ENCODE peak calls at places on chromosomes 1 and 21, in ten cellular contexts. One of them, this sample, is unnamed.

GRCh38 chr1:932776-933602 is 9.3 kb downstream of the SAMD11 start:
- DNase-seq in mesothelial cell of epicardium: no peak
- DNase-seq in naive thymus-derived CD8-positive, alpha-beta T cell: no peak
- DNase-seq in right cardiac atrium: no peak
- DNase-seq in brain microvascular endothelial cell: no peak
- DNase-seq in CD8-positive, alpha-beta memory T cell: no peak
- DNase-seq in AG08396: no peak
- DNase-seq in stimulated activated CD4-positive, alpha-beta T cell treated with anti-CD3 and anti-CD28 coated beads, Interleukin-1b, Interleukin-23, amount 100 ng/mL, for 24 hours: no peak
- DNase-seq in left kidney: no peak
- DNase-seq in AG20443: no peak
- DNase-seq in this sample: no peak

GRCh38 chr1:52142220-52143153 is 598 bp downstream of the ZFYVE9 start:
- DNase-seq in mesothelial cell of epicardium: peak; percentile 67
- DNase-seq in naive thymus-derived CD8-positive, alpha-beta T cell: peak; percentile 49
- DNase-seq in right cardiac atrium: peak; percentile 76
- DNase-seq in brain microvascular endothelial cell: peak; percentile 41
- DNase-seq in CD8-positive, alpha-beta memory T cell: no peak
- DNase-seq in AG08396: peak; percentile 68
- DNase-seq in stimulated activated CD4-positive, alpha-beta T cell treated with anti-CD3 and anti-CD28 coated beads, Interleukin-1b, Interleukin-23, amount 100 ng/mL, for 24 hours: peak; percentile 8
- DNase-seq in left kidney: peak; percentile 81
- DNase-seq in AG20443: peak; percentile 80
- DNase-seq in this sample: peak; percentile 70

GRCh38 chr21:38912355-38912619 is 106.6 kb downstream of the ETS2 start:
- DNase-seq in mesothelial cell of epicardium: no peak
- DNase-seq in naive thymus-derived CD8-positive, alpha-beta T cell: no peak
- DNase-seq in right cardiac atrium: no peak
- DNase-seq in brain microvascular endothelial cell: no peak
- DNase-seq in CD8-positive, alpha-beta memory T cell: no peak
- DNase-seq in AG08396: no peak
- DNase-seq in stimulated activated CD4-positive, alpha-beta T cell treated with anti-CD3 and anti-CD28 coated beads, Interleukin-1b, Interleukin-23, amount 100 ng/mL, for 24 hours: no peak
- DNase-seq in left kidney: no peak
- DNase-seq in AG20443: no peak
- DNase-seq in this sample: no peak

GRCh38 chr1:239778221-239778813 is 313.4 kb upstream of the FMN2 start:
- DNase-seq in mesothelial cell of epicardium: no peak
- DNase-seq in naive thymus-derived CD8-positive, alpha-beta T cell: no peak
- DNase-seq in right cardiac atrium: no peak
- DNase-seq in brain microvascular endothelial cell: no peak
- DNase-seq in CD8-positive, alpha-beta memory T cell: no peak
- DNase-seq in AG08396: no peak
- DNase-seq in stimulated activated CD4-positive, alpha-beta T cell treated with anti-CD3 and anti-CD28 coated beads, Interleukin-1b, Interleukin-23, amount 100 ng/mL, for 24 hours: no peak
- DNase-seq in left kidney: no peak
- DNase-seq in AG20443: no peak
- DNase-seq in this sample: no peak

GRCh38 chr1:78292361-78292760 is 198.4 kb upstream of the PTGFR start:
- DNase-seq in mesothelial cell of epicardium: no peak
- DNase-seq in naive thymus-derived CD8-positive, alpha-beta T cell: no peak
- DNase-seq in right cardiac atrium: no peak
- DNase-seq in brain microvascular endothelial cell: no peak
- DNase-seq in CD8-positive, alpha-beta memory T cell: no peak
- DNase-seq in AG08396: no peak
- DNase-seq in stimulated activated CD4-positive, alpha-beta T cell treated with anti-CD3 and anti-CD28 coated beads, Interleukin-1b, Interleukin-23, amount 100 ng/mL, for 24 hours: no peak
- DNase-seq in left kidney: no peak
- DNase-seq in AG20443: peak; percentile 74
- DNase-seq in this sample: no peak

GRCh38 chr1:78722947-78723346 is 73.3 kb downstream of the IFI44 start:
- DNase-seq in mesothelial cell of epicardium: no peak
- DNase-seq in naive thymus-derived CD8-positive, alpha-beta T cell: no peak
- DNase-seq in right cardiac atrium: no peak
- DNase-seq in brain microvascular endothelial cell: no peak
- DNase-seq in CD8-positive, alpha-beta memory T cell: no peak
- DNase-seq in AG08396: no peak
- DNase-seq in stimulated activated CD4-positive, alpha-beta T cell treated with anti-CD3 and anti-CD28 coated beads, Interleukin-1b, Interleukin-23, amount 100 ng/mL, for 24 hours: no peak
- DNase-seq in left kidney: no peak
- DNase-seq in AG20443: peak; percentile 28
- DNase-seq in this sample: no peak

GRCh38 chr1:18199462-18199861 is 91.9 kb downstream of the IGSF21 start:
- DNase-seq in mesothelial cell of epicardium: no peak
- DNase-seq in naive thymus-derived CD8-positive, alpha-beta T cell: no peak
- DNase-seq in right cardiac atrium: no peak
- DNase-seq in brain microvascular endothelial cell: no peak
- DNase-seq in CD8-positive, alpha-beta memory T cell: no peak
- DNase-seq in AG08396: no peak
- DNase-seq in stimulated activated CD4-positive, alpha-beta T cell treated with anti-CD3 and anti-CD28 coated beads, Interleukin-1b, Interleukin-23, amount 100 ng/mL, for 24 hours: no peak
- DNase-seq in left kidney: peak; percentile 43
- DNase-seq in AG20443: no peak
- DNase-seq in this sample: peak; percentile 80

GRCh38 chr1:53495608-53496345 is 36.6 kb downstream of the DMRTB1 start:
- DNase-seq in mesothelial cell of epicardium: no peak
- DNase-seq in naive thymus-derived CD8-positive, alpha-beta T cell: no peak
- DNase-seq in right cardiac atrium: no peak
- DNase-seq in brain microvascular endothelial cell: no peak
- DNase-seq in CD8-positive, alpha-beta memory T cell: no peak
- DNase-seq in AG08396: no peak
- DNase-seq in stimulated activated CD4-positive, alpha-beta T cell treated with anti-CD3 and anti-CD28 coated beads, Interleukin-1b, Interleukin-23, amount 100 ng/mL, for 24 hours: no peak
- DNase-seq in left kidney: no peak
- DNase-seq in AG20443: peak; percentile 69
- DNase-seq in this sample: no peak

GRCh38 chr1:164785841-164786534 is 227.0 kb downstream of the PBX1 start:
- DNase-seq in mesothelial cell of epicardium: no peak
- DNase-seq in naive thymus-derived CD8-positive, alpha-beta T cell: no peak
- DNase-seq in right cardiac atrium: peak; percentile 38
- DNase-seq in brain microvascular endothelial cell: no peak
- DNase-seq in CD8-positive, alpha-beta memory T cell: no peak
- DNase-seq in AG08396: no peak
- DNase-seq in stimulated activated CD4-positive, alpha-beta T cell treated with anti-CD3 and anti-CD28 coated beads, Interleukin-1b, Interleukin-23, amount 100 ng/mL, for 24 hours: no peak
- DNase-seq in left kidney: no peak
- DNase-seq in AG20443: peak; percentile 43
- DNase-seq in this sample: no peak

GRCh38 chr1:161835963-161836362 is 69.8 kb downstream of the ATF6 start:
- DNase-seq in mesothelial cell of epicardium: no peak
- DNase-seq in naive thymus-derived CD8-positive, alpha-beta T cell: no peak
- DNase-seq in right cardiac atrium: no peak
- DNase-seq in brain microvascular endothelial cell: no peak
- DNase-seq in CD8-positive, alpha-beta memory T cell: no peak
- DNase-seq in AG08396: no peak
- DNase-seq in stimulated activated CD4-positive, alpha-beta T cell treated with anti-CD3 and anti-CD28 coated beads, Interleukin-1b, Interleukin-23, amount 100 ng/mL, for 24 hours: no peak
- DNase-seq in left kidney: no peak
- DNase-seq in AG20443: peak; percentile 11
- DNase-seq in this sample: no peak

GRCh38 chr1:17212487-17213121 is 7.7 kb downstream of the PADI1 start:
- DNase-seq in mesothelial cell of epicardium: peak; percentile 91
- DNase-seq in naive thymus-derived CD8-positive, alpha-beta T cell: peak; percentile 89
- DNase-seq in right cardiac atrium: peak; percentile 69
- DNase-seq in brain microvascular endothelial cell: peak; percentile 65
- DNase-seq in CD8-positive, alpha-beta memory T cell: peak; percentile 43
- DNase-seq in AG08396: peak; percentile 71
- DNase-seq in stimulated activated CD4-positive, alpha-beta T cell treated with anti-CD3 and anti-CD28 coated beads, Interleukin-1b, Interleukin-23, amount 100 ng/mL, for 24 hours: peak; percentile 22
- DNase-seq in left kidney: peak; percentile 94
- DNase-seq in AG20443: peak; percentile 86
- DNase-seq in this sample: peak; percentile 43

GRCh38 chr1:42157667-42158066 is 4.5 kb downstream of the GUCA2B start:
- DNase-seq in mesothelial cell of epicardium: no peak
- DNase-seq in naive thymus-derived CD8-positive, alpha-beta T cell: no peak
- DNase-seq in right cardiac atrium: no peak
- DNase-seq in brain microvascular endothelial cell: no peak
- DNase-seq in CD8-positive, alpha-beta memory T cell: no peak
- DNase-seq in AG08396: no peak
- DNase-seq in stimulated activated CD4-positive, alpha-beta T cell treated with anti-CD3 and anti-CD28 coated beads, Interleukin-1b, Interleukin-23, amount 100 ng/mL, for 24 hours: no peak
- DNase-seq in left kidney: no peak
- DNase-seq in AG20443: no peak
- DNase-seq in this sample: no peak

GRCh38 chr1:201945863-201946223 is 505 bp downstream of the LMOD1 start:
- DNase-seq in mesothelial cell of epicardium: no peak
- DNase-seq in naive thymus-derived CD8-positive, alpha-beta T cell: no peak
- DNase-seq in right cardiac atrium: no peak
- DNase-seq in brain microvascular endothelial cell: no peak
- DNase-seq in CD8-positive, alpha-beta memory T cell: no peak
- DNase-seq in AG08396: no peak
- DNase-seq in stimulated activated CD4-positive, alpha-beta T cell treated with anti-CD3 and anti-CD28 coated beads, Interleukin-1b, Interleukin-23, amount 100 ng/mL, for 24 hours: no peak
- DNase-seq in left kidney: peak; percentile 17
- DNase-seq in AG20443: peak; percentile 22
- DNase-seq in this sample: no peak

GRCh38 chr1:53001128-53001527 is 60.9 kb upstream of the PODN start:
- DNase-seq in mesothelial cell of epicardium: no peak
- DNase-seq in naive thymus-derived CD8-positive, alpha-beta T cell: no peak
- DNase-seq in right cardiac atrium: no peak
- DNase-seq in brain microvascular endothelial cell: no peak
- DNase-seq in CD8-positive, alpha-beta memory T cell: no peak
- DNase-seq in AG08396: no peak
- DNase-seq in stimulated activated CD4-positive, alpha-beta T cell treated with anti-CD3 and anti-CD28 coated beads, Interleukin-1b, Interleukin-23, amount 100 ng/mL, for 24 hours: no peak
- DNase-seq in left kidney: no peak
- DNase-seq in AG20443: no peak
- DNase-seq in this sample: no peak

GRCh38 chr1:220904861-220905260 is 25.6 kb downstream of the HLX start:
- DNase-seq in mesothelial cell of epicardium: no peak
- DNase-seq in naive thymus-derived CD8-positive, alpha-beta T cell: no peak
- DNase-seq in right cardiac atrium: no peak
- DNase-seq in brain microvascular endothelial cell: no peak
- DNase-seq in CD8-positive, alpha-beta memory T cell: no peak
- DNase-seq in AG08396: no peak
- DNase-seq in stimulated activated CD4-positive, alpha-beta T cell treated with anti-CD3 and anti-CD28 coated beads, Interleukin-1b, Interleukin-23, amount 100 ng/mL, for 24 hours: no peak
- DNase-seq in left kidney: peak; percentile 67
- DNase-seq in AG20443: no peak
- DNase-seq in this sample: no peak

GRCh38 chr1:192958871-192959270 is 100.3 kb downstream of the UCHL5 start:
- DNase-seq in mesothelial cell of epicardium: no peak
- DNase-seq in naive thymus-derived CD8-positive, alpha-beta T cell: no peak
- DNase-seq in right cardiac atrium: no peak
- DNase-seq in brain microvascular endothelial cell: peak; percentile 80
- DNase-seq in CD8-positive, alpha-beta memory T cell: no peak
- DNase-seq in AG08396: no peak
- DNase-seq in stimulated activated CD4-positive, alpha-beta T cell treated with anti-CD3 and anti-CD28 coated beads, Interleukin-1b, Interleukin-23, amount 100 ng/mL, for 24 hours: no peak
- DNase-seq in left kidney: no peak
- DNase-seq in AG20443: peak; percentile 16
- DNase-seq in this sample: no peak

GRCh38 chr1:27147842-27148518 is 6.9 kb downstream of the SLC9A1 start:
- DNase-seq in mesothelial cell of epicardium: no peak
- DNase-seq in naive thymus-derived CD8-positive, alpha-beta T cell: no peak
- DNase-seq in right cardiac atrium: no peak
- DNase-seq in brain microvascular endothelial cell: no peak
- DNase-seq in CD8-positive, alpha-beta memory T cell: no peak
- DNase-seq in AG08396: no peak
- DNase-seq in stimulated activated CD4-positive, alpha-beta T cell treated with anti-CD3 and anti-CD28 coated beads, Interleukin-1b, Interleukin-23, amount 100 ng/mL, for 24 hours: no peak
- DNase-seq in left kidney: no peak
- DNase-seq in AG20443: no peak
- DNase-seq in this sample: no peak

GRCh38 chr1:229487181-229487580 is 21.0 kb downstream of the NUP133 start:
- DNase-seq in mesothelial cell of epicardium: no peak
- DNase-seq in naive thymus-derived CD8-positive, alpha-beta T cell: no peak
- DNase-seq in right cardiac atrium: no peak
- DNase-seq in brain microvascular endothelial cell: no peak
- DNase-seq in CD8-positive, alpha-beta memory T cell: no peak
- DNase-seq in AG08396: no peak
- DNase-seq in stimulated activated CD4-positive, alpha-beta T cell treated with anti-CD3 and anti-CD28 coated beads, Interleukin-1b, Interleukin-23, amount 100 ng/mL, for 24 hours: no peak
- DNase-seq in left kidney: no peak
- DNase-seq in AG20443: no peak
- DNase-seq in this sample: no peak

GRCh38 chr1:77370588-77371306 is 88.9 kb downstream of the AK5 start:
- DNase-seq in mesothelial cell of epicardium: no peak
- DNase-seq in naive thymus-derived CD8-positive, alpha-beta T cell: no peak
- DNase-seq in right cardiac atrium: no peak
- DNase-seq in brain microvascular endothelial cell: peak; percentile 81
- DNase-seq in CD8-positive, alpha-beta memory T cell: no peak
- DNase-seq in AG08396: peak; percentile 62
- DNase-seq in stimulated activated CD4-positive, alpha-beta T cell treated with anti-CD3 and anti-CD28 coated beads, Interleukin-1b, Interleukin-23, amount 100 ng/mL, for 24 hours: no peak
- DNase-seq in left kidney: no peak
- DNase-seq in AG20443: peak; percentile 65
- DNase-seq in this sample: no peak

GRCh38 chr1:154730986-154731489 is 123.1 kb upstream of the ADAR start:
- DNase-seq in mesothelial cell of epicardium: peak; percentile 52
- DNase-seq in naive thymus-derived CD8-positive, alpha-beta T cell: no peak
- DNase-seq in right cardiac atrium: no peak
- DNase-seq in brain microvascular endothelial cell: peak; percentile 54
- DNase-seq in CD8-positive, alpha-beta memory T cell: no peak
- DNase-seq in AG08396: peak; percentile 32
- DNase-seq in stimulated activated CD4-positive, alpha-beta T cell treated with anti-CD3 and anti-CD28 coated beads, Interleukin-1b, Interleukin-23, amount 100 ng/mL, for 24 hours: no peak
- DNase-seq in left kidney: peak; percentile 71
- DNase-seq in AG20443: peak; percentile 60
- DNase-seq in this sample: no peak

GRCh38 chr1:180519846-180520245 is 17.5 kb upstream of the ACBD6 start:
- DNase-seq in mesothelial cell of epicardium: no peak
- DNase-seq in naive thymus-derived CD8-positive, alpha-beta T cell: no peak
- DNase-seq in right cardiac atrium: no peak
- DNase-seq in brain microvascular endothelial cell: no peak
- DNase-seq in CD8-positive, alpha-beta memory T cell: no peak
- DNase-seq in AG08396: no peak
- DNase-seq in stimulated activated CD4-positive, alpha-beta T cell treated with anti-CD3 and anti-CD28 coated beads, Interleukin-1b, Interleukin-23, amount 100 ng/mL, for 24 hours: no peak
- DNase-seq in left kidney: peak; percentile 14
- DNase-seq in AG20443: no peak
- DNase-seq in this sample: no peak

GRCh38 chr1:185244015-185244747 is 72.9 kb downstream of the IVNS1ABP start:
- DNase-seq in mesothelial cell of epicardium: no peak
- DNase-seq in naive thymus-derived CD8-positive, alpha-beta T cell: no peak
- DNase-seq in right cardiac atrium: no peak
- DNase-seq in brain microvascular endothelial cell: peak; percentile 93
- DNase-seq in CD8-positive, alpha-beta memory T cell: no peak
- DNase-seq in AG08396: peak; percentile 26
- DNase-seq in stimulated activated CD4-positive, alpha-beta T cell treated with anti-CD3 and anti-CD28 coated beads, Interleukin-1b, Interleukin-23, amount 100 ng/mL, for 24 hours: peak; percentile 28
- DNase-seq in left kidney: no peak
- DNase-seq in AG20443: peak; percentile 24
- DNase-seq in this sample: no peak

GRCh38 chr1:62362061-62362951 is 43.1 kb upstream of the KANK4 start:
- DNase-seq in mesothelial cell of epicardium: no peak
- DNase-seq in naive thymus-derived CD8-positive, alpha-beta T cell: no peak
- DNase-seq in right cardiac atrium: no peak
- DNase-seq in brain microvascular endothelial cell: no peak
- DNase-seq in CD8-positive, alpha-beta memory T cell: no peak
- DNase-seq in AG08396: no peak
- DNase-seq in stimulated activated CD4-positive, alpha-beta T cell treated with anti-CD3 and anti-CD28 coated beads, Interleukin-1b, Interleukin-23, amount 100 ng/mL, for 24 hours: no peak
- DNase-seq in left kidney: no peak
- DNase-seq in AG20443: no peak
- DNase-seq in this sample: no peak

GRCh38 chr1:218778257-218778656 is 395.4 kb upstream of the LYPLAL1 start:
- DNase-seq in mesothelial cell of epicardium: no peak
- DNase-seq in naive thymus-derived CD8-positive, alpha-beta T cell: no peak
- DNase-seq in right cardiac atrium: no peak
- DNase-seq in brain microvascular endothelial cell: no peak
- DNase-seq in CD8-positive, alpha-beta memory T cell: no peak
- DNase-seq in AG08396: no peak
- DNase-seq in stimulated activated CD4-positive, alpha-beta T cell treated with anti-CD3 and anti-CD28 coated beads, Interleukin-1b, Interleukin-23, amount 100 ng/mL, for 24 hours: no peak
- DNase-seq in left kidney: no peak
- DNase-seq in AG20443: no peak
- DNase-seq in this sample: no peak

GRCh38 chr1:45246760-45247159 is 40.4 kb upstream of the ZSWIM5 start:
- DNase-seq in mesothelial cell of epicardium: no peak
- DNase-seq in naive thymus-derived CD8-positive, alpha-beta T cell: no peak
- DNase-seq in right cardiac atrium: no peak
- DNase-seq in brain microvascular endothelial cell: peak; percentile 78
- DNase-seq in CD8-positive, alpha-beta memory T cell: no peak
- DNase-seq in AG08396: peak; percentile 57
- DNase-seq in stimulated activated CD4-positive, alpha-beta T cell treated with anti-CD3 and anti-CD28 coated beads, Interleukin-1b, Interleukin-23, amount 100 ng/mL, for 24 hours: no peak
- DNase-seq in left kidney: no peak
- DNase-seq in AG20443: peak; percentile 49
- DNase-seq in this sample: no peak

GRCh38 chr1:2378441-2378851 is 12.9 kb downstream of the MORN1 start:
- DNase-seq in mesothelial cell of epicardium: no peak
- DNase-seq in naive thymus-derived CD8-positive, alpha-beta T cell: no peak
- DNase-seq in right cardiac atrium: no peak
- DNase-seq in brain microvascular endothelial cell: no peak
- DNase-seq in CD8-positive, alpha-beta memory T cell: no peak
- DNase-seq in AG08396: no peak
- DNase-seq in stimulated activated CD4-positive, alpha-beta T cell treated with anti-CD3 and anti-CD28 coated beads, Interleukin-1b, Interleukin-23, amount 100 ng/mL, for 24 hours: no peak
- DNase-seq in left kidney: no peak
- DNase-seq in AG20443: no peak
- DNase-seq in this sample: no peak

GRCh38 chr1:229557913-229558414 is 543 bp downstream of the ABCB10 start:
- DNase-seq in mesothelial cell of epicardium: peak; percentile 63
- DNase-seq in naive thymus-derived CD8-positive, alpha-beta T cell: peak; percentile 36
- DNase-seq in right cardiac atrium: peak; percentile 72
- DNase-seq in brain microvascular endothelial cell: no peak
- DNase-seq in CD8-positive, alpha-beta memory T cell: peak; percentile 16
- DNase-seq in AG08396: peak; percentile 64
- DNase-seq in stimulated activated CD4-positive, alpha-beta T cell treated with anti-CD3 and anti-CD28 coated beads, Interleukin-1b, Interleukin-23, amount 100 ng/mL, for 24 hours: no peak
- DNase-seq in left kidney: peak; percentile 74
- DNase-seq in AG20443: peak; percentile 65
- DNase-seq in this sample: peak; percentile 63

GRCh38 chr1:192474080-192474683 is 101.4 kb upstream of the RGS1 start:
- DNase-seq in mesothelial cell of epicardium: no peak
- DNase-seq in naive thymus-derived CD8-positive, alpha-beta T cell: peak; percentile 46
- DNase-seq in right cardiac atrium: no peak
- DNase-seq in brain microvascular endothelial cell: no peak
- DNase-seq in CD8-positive, alpha-beta memory T cell: no peak
- DNase-seq in AG08396: peak; percentile 29
- DNase-seq in stimulated activated CD4-positive, alpha-beta T cell treated with anti-CD3 and anti-CD28 coated beads, Interleukin-1b, Interleukin-23, amount 100 ng/mL, for 24 hours: no peak
- DNase-seq in left kidney: peak; percentile 57
- DNase-seq in AG20443: peak; percentile 46
- DNase-seq in this sample: peak; percentile 61

This sample was measured in neural progenitor cell.